ENCODE peak calls at places on chromosomes 7 and 10, in seven cellular contexts. R, T, L, S, E, V and Q are unnamed samples.

GRCh38 chr10:60943372-60944158 is 420 bp downstream of the RHOBTB1 start:
- DNase-seq in T (peak), S (no peak), R (peak), V (no peak), L (peak), E (peak), Q (no peak)

GRCh38 chr7:780056-780455 is 52.2 kb upstream of the SUN1 start:
- DNase-seq in E (no peak), R (peak), S (no peak), T (no peak), L (no peak), V (no peak), Q (no peak)

GRCh38 chr7:76077435-76077834 is 29.5 kb downstream of the MDH2 start:
- DNase-seq in R (no peak), E (no peak), L (no peak), S (no peak), T (no peak), V (peak), Q (no peak)

GRCh38 chr7:111815354-111815753 is 253.1 kb upstream of the IMMP2L start:
- DNase-seq in E (no peak), V (no peak), L (no peak), T (no peak), S (no peak), R (no peak), Q (no peak)

GRCh38 chr10:35640474-35640873 is 1.6 kb downstream of the FZD8 start:
- DNase-seq in R (peak), V (no peak), E (peak), T (peak), L (peak), S (peak), Q (no peak)

GRCh38 chr7:121605297-121605640 is 209.2 kb upstream of the FAM3C start:
- DNase-seq in R (no peak), E (no peak), V (no peak), T (no peak), L (no peak), S (no peak), Q (peak)

GRCh38 chr10:35511649-35512048 is 93.5 kb upstream of the GJD4 start:
- DNase-seq in S (no peak), E (no peak), V (no peak), T (no peak), R (no peak), L (no peak), Q (no peak)

GRCh38 chr7:32479574-32480200 is 10.5 kb downstream of the LSM5 start:
- DNase-seq in T (no peak), S (no peak), R (no peak), E (no peak), L (peak), V (peak), Q (no peak)

GRCh38 chr10:88989824-88990527 is 622 bp upstream of the FAS start:
- DNase-seq in T (peak), S (peak), E (no peak), R (peak), L (no peak), V (peak), Q (no peak)

GRCh38 chr7:77627307-77627671 is 69.0 kb upstream of the RSBN1L start:
- DNase-seq in R (no peak), S (no peak), L (no peak), E (no peak), V (no peak), T (no peak), Q (peak)

GRCh38 chr10:74586088-74586585 is 240.3 kb upstream of the KAT6B start:
- DNase-seq in E (no peak), T (no peak), V (no peak), L (peak), S (no peak), R (no peak), Q (peak)

GRCh38 chr7:67429735-67430134 is 433.1 kb downstream of the TYW1 start:
- DNase-seq in S (no peak), E (no peak), T (no peak), L (no peak), V (no peak), R (no peak), Q (no peak)

GRCh38 chr10:132538031-132538789 is 623 bp downstream of the INPP5A start:
- DNase-seq in T (peak), S (no peak), R (peak), E (no peak), L (peak), V (no peak), Q (no peak)

GRCh38 chr7:116591202-116592040 is 66.6 kb downstream of the CAV1 start:
- DNase-seq in R (no peak), V (no peak), S (no peak), T (no peak), E (no peak), L (no peak), Q (no peak)

GRCh38 chr7:121563177-121563576 is 167.1 kb upstream of the FAM3C start:
- DNase-seq in T (no peak), R (no peak), V (no peak), S (no peak), E (no peak), L (no peak), Q (no peak)

GRCh38 chr10:43925793-43926192 is 277.1 kb upstream of the ZNF32 start:
- DNase-seq in V (no peak), T (no peak), R (no peak), L (no peak), S (no peak), E (no peak), Q (no peak)

GRCh38 chr7:111255576-111255975 is 164.6 kb downstream of the LRRN3 start:
- DNase-seq in S (no peak), T (no peak), V (no peak), R (no peak), L (no peak), E (no peak), Q (no peak)

GRCh38 chr7:49580000-49580399 is 193.4 kb upstream of the VWC2 start:
- DNase-seq in E (no peak), S (no peak), V (no peak), T (no peak), L (no peak), R (no peak), Q (no peak)

GRCh38 chr7:47516985-47517590 is 64.8 kb downstream of the TNS3 start:
- DNase-seq in V (no peak), E (no peak), S (no peak), T (peak), L (peak), R (no peak), Q (no peak)

GRCh38 chr10:35685402-35685801 is 43.3 kb upstream of the FZD8 start:
- DNase-seq in V (no peak), S (no peak), L (no peak), E (no peak), T (no peak), R (no peak), Q (no peak)

GRCh38 chr7:151396328-151396970 is 13.4 kb downstream of the WDR86 start:
- DNase-seq in V (no peak), L (no peak), R (peak), E (no peak), S (no peak), T (no peak), Q (no peak)

GRCh38 chr10:119315128-119316001 is 108.0 kb downstream of the GRK5 start:
- DNase-seq in E (peak), T (no peak), S (peak), R (no peak), L (no peak), V (peak), Q (peak)

GRCh38 chr7:67453981-67454380 is 457.3 kb downstream of the TYW1 start:
- DNase-seq in E (no peak), L (no peak), T (no peak), V (no peak), R (no peak), S (no peak), Q (no peak)

GRCh38 chr7:81740403-81740802 is 29.4 kb downstream of the HGF start:
- DNase-seq in L (no peak), V (no peak), T (no peak), R (no peak), E (no peak), S (no peak), Q (no peak)

GRCh38 chr10:92076722-92077121 is 153.2 kb downstream of the BTAF1 start:
- DNase-seq in V (no peak), R (no peak), S (no peak), T (no peak), E (no peak), L (peak), Q (no peak)

GRCh38 chr10:92082583-92083280 is 159.2 kb downstream of the BTAF1 start:
- DNase-seq in S (no peak), T (no peak), R (no peak), V (peak), L (no peak), E (no peak), Q (no peak)

GRCh38 chr10:92079003-92079402 is 155.4 kb downstream of the BTAF1 start:
- DNase-seq in V (no peak), L (no peak), T (no peak), S (no peak), R (no peak), E (no peak), Q (no peak)

GRCh38 chr10:92080244-92080643 is 156.7 kb downstream of the BTAF1 start:
- DNase-seq in S (no peak), E (no peak), T (no peak), V (no peak), R (no peak), L (no peak), Q (no peak)

DNA sequence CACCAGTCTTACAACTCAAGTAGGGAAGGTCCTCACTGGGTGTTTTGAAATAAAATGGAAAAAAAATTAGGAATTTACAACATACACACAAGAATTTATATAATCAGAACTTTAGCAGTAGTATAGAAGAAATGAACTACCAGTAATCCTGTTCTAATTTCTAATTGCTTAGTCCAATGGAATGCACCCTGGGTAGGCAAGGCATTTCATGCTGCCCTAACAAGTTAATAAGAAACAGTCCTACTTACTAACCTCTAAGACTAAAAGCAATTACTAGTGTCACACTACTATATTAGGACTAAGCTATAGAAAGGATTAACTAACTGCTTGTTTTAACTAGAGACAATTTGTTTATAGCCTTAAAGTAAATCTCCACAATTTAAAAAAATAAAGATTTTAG is 158.1 kb downstream of the BTAF1 start:
- DNase-seq in V (no peak), L (no peak), E (no peak), T (no peak), S (no peak), R (no peak), Q (no peak)
- H3K4me3 ChIP-seq in V (no peak), L (no peak), E (no peak), T (no peak), S (no peak), R (no peak), Q (no peak)

DNA sequence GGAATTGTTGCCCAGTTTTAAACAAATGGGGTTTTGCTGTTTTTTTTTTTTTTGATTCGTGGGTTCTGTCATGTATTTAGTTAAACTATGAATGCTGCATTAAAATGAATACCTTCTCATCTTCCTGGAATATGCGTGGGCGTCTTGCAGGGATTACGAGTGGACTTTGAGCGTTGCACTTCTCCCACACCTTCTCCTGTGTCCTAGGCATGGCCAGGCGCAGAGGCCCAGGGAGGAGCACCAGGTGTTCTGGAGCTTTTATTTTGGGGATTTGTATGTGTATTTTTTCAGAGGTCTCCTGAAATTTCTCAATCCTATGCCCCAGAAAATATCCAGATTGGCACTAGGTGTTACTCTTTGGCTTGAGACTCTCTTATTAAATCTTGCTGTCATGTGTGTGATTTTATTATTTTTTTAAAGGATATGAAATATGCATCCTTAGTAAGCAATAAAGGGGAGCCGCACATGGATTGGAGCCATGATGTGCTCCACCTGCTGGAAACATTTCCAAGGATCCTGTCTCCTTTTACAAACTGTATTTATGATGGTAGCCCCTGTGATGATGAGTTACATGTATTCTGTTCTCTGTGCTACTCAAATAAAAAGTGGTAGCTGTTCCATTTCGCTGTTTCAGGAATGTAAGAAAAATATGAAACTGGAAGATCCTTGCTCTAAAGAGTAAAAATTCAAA is 482.2 kb upstream of the KLF6 start:
- DNase-seq in E (no peak), R (no peak), L (no peak), V (no peak), S (no peak), T (no peak), Q (no peak)
- TF ChIP-seq CTCF in E (no peak), R (no peak), L (no peak), V (peak), S (no peak), T (no peak), Q (peak)

DNA sequence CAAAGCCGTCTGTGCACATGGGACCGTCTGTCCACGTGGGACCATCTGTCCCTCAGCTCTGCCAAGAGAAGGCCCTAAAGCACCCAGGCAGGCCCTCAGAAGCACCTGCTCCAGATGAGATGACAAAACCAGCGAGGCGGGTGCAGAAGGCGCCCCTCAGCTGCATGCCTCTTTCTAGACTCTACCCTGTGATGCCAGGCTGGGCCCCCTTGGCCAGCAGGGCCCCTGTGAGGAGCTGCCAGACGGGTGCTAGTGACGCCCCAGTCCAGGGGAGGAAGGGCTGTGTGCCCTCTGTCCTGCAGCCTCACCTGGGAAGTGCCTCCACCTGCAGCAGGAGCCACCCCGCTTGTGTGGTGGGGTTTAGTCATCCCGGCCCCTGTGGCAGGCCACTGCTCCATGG is 309.2 kb upstream of the SHH start:
- DNase-seq in R (no peak), L (no peak), T (no peak), S (no peak), V (no peak), E (no peak), Q (no peak)
- H3K4me3 ChIP-seq in R (no peak), L (no peak), T (no peak), S (no peak), V (no peak), E (no peak), Q (no peak)

GRCh38 chr10:17848646-17849045 is 39.5 kb downstream of the MRC1 start:
- DNase-seq in L (no peak), E (no peak), R (no peak), T (no peak), S (no peak), V (no peak), Q (no peak)

GRCh38 chr10:17850526-17850925 is 41.4 kb downstream of the MRC1 start:
- DNase-seq in R (no peak), V (no peak), E (no peak), T (no peak), L (no peak), S (no peak), Q (no peak)

GRCh38 chr10:17851611-17852010 is 42.5 kb downstream of the MRC1 start:
- DNase-seq in L (peak), E (peak), T (no peak), S (no peak), V (no peak), R (peak), Q (no peak)

DNA sequence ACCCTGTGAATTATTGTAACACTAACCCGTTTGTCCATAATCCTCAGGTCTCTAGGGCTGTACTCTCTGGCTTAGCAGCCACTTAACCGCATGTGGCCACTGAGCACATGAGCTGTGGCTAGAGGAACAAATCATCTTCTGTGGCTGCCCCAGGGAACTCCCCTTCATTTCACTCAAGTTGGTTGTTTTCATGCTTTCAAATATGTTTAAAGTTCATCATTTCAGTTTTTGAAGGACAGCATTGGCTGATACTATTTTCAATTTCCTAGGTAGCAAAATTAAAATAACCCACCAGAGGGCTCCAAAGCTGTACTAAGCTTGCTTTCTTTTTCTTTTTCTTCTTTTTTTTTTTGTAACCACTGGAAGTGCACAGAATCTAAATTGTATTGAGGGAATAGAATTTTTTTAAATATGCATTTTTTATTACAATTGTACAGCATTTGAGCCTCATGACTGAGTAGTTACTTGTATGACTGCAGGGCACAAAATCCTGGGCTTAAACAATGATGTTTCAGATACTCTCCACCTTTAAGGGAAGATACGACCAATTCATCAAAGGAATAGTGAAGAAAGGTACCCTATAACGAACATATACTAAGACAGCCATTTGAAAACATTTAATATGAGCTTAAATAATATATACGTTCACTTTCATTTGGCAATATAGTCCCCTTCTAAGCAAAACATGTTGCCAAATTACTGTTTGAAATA is 38.6 kb downstream of the MRC1 start:
- DNase-seq in L (no peak), V (no peak), R (no peak), T (no peak), E (no peak), S (peak), Q (no peak)
- TF ChIP-seq CTCF in L (peak), V (peak), R (peak), T (no peak), E (peak), S (peak), Q (peak)